ENCODE peak calls at places on chromosomes 7 and 10, in nine cellular contexts. One of them, this sample, is unnamed.

GRCh38 chr7:149662591-149663095 is 110.7 kb downstream of the ZNF467 start:
- DNase-seq in anterior cingulate cortex: peak; percentile 50
- DNase-seq in activated CD4-positive, alpha-beta T cell treated with anti-CD3 and anti-CD28 coated beads, Interleukin-2, amount 50 U/mL, for 24 hours: peak; percentile 36
- DNase-seq in non-pigmented ciliary epithelial cell: no peak
- DNase-seq in neuronal stem cell: peak; percentile 67
- DNase-seq in LoVo: peak; percentile 53
- DNase-seq in erythroblast: peak; percentile 79
- DNase-seq in nephron progenitor cell: peak; percentile 88
- DNase-seq in NCI-H1105 treated with DMSO at 0.1 percent for 48 hours: no peak
- DNase-seq in this sample: peak; percentile 95

GRCh38 chr7:131522325-131522920 is 34.0 kb downstream of the PODXL start:
- DNase-seq in erythroblast: no peak
- DNase-seq in anterior cingulate cortex: no peak
- DNase-seq in activated CD4-positive, alpha-beta T cell treated with anti-CD3 and anti-CD28 coated beads, Interleukin-2, amount 50 U/mL, for 24 hours: no peak
- DNase-seq in nephron progenitor cell: no peak
- DNase-seq in neuronal stem cell: no peak
- DNase-seq in LoVo: peak; percentile 70
- DNase-seq in NCI-H1105 treated with DMSO at 0.1 percent for 48 hours: no peak
- DNase-seq in non-pigmented ciliary epithelial cell: no peak
- DNase-seq in this sample: no peak

GRCh38 chr10:14025283-14025682 is 305.4 kb downstream of the FRMD4A start:
- DNase-seq in NCI-H1105 treated with DMSO at 0.1 percent for 48 hours: no peak
- DNase-seq in nephron progenitor cell: no peak
- DNase-seq in activated CD4-positive, alpha-beta T cell treated with anti-CD3 and anti-CD28 coated beads, Interleukin-2, amount 50 U/mL, for 24 hours: no peak
- DNase-seq in non-pigmented ciliary epithelial cell: no peak
- DNase-seq in anterior cingulate cortex: no peak
- DNase-seq in erythroblast: no peak
- DNase-seq in LoVo: no peak
- DNase-seq in neuronal stem cell: no peak
- DNase-seq in this sample: no peak

GRCh38 chr7:46745700-46746090 is 824.6 kb upstream of the IGFBP3 start:
- DNase-seq in NCI-H1105 treated with DMSO at 0.1 percent for 48 hours: no peak
- DNase-seq in anterior cingulate cortex: no peak
- DNase-seq in LoVo: no peak
- DNase-seq in activated CD4-positive, alpha-beta T cell treated with anti-CD3 and anti-CD28 coated beads, Interleukin-2, amount 50 U/mL, for 24 hours: no peak
- DNase-seq in non-pigmented ciliary epithelial cell: no peak
- DNase-seq in nephron progenitor cell: no peak
- DNase-seq in erythroblast: no peak
- DNase-seq in neuronal stem cell: no peak
- DNase-seq in this sample: no peak

GRCh38 chr7:2260820-2261219 is 18.8 kb downstream of the NUDT1 start:
- DNase-seq in neuronal stem cell: no peak
- DNase-seq in activated CD4-positive, alpha-beta T cell treated with anti-CD3 and anti-CD28 coated beads, Interleukin-2, amount 50 U/mL, for 24 hours: no peak
- DNase-seq in LoVo: peak; percentile 69
- DNase-seq in nephron progenitor cell: no peak
- DNase-seq in erythroblast: no peak
- DNase-seq in NCI-H1105 treated with DMSO at 0.1 percent for 48 hours: peak; percentile 69
- DNase-seq in non-pigmented ciliary epithelial cell: no peak
- DNase-seq in anterior cingulate cortex: no peak
- DNase-seq in this sample: no peak

GRCh38 chr7:158650821-158651225 is 53.8 kb downstream of the NCAPG2 start:
- DNase-seq in non-pigmented ciliary epithelial cell: peak; percentile 58
- DNase-seq in erythroblast: no peak
- DNase-seq in LoVo: no peak
- DNase-seq in nephron progenitor cell: no peak
- DNase-seq in neuronal stem cell: no peak
- DNase-seq in NCI-H1105 treated with DMSO at 0.1 percent for 48 hours: no peak
- DNase-seq in activated CD4-positive, alpha-beta T cell treated with anti-CD3 and anti-CD28 coated beads, Interleukin-2, amount 50 U/mL, for 24 hours: no peak
- DNase-seq in anterior cingulate cortex: no peak
- DNase-seq in this sample: no peak

GRCh38 chr10:6348091-6348862 is 145.5 kb downstream of the PFKFB3 start:
- DNase-seq in non-pigmented ciliary epithelial cell: no peak
- DNase-seq in LoVo: no peak
- DNase-seq in NCI-H1105 treated with DMSO at 0.1 percent for 48 hours: no peak
- DNase-seq in anterior cingulate cortex: no peak
- DNase-seq in neuronal stem cell: no peak
- DNase-seq in erythroblast: no peak
- DNase-seq in activated CD4-positive, alpha-beta T cell treated with anti-CD3 and anti-CD28 coated beads, Interleukin-2, amount 50 U/mL, for 24 hours: peak; percentile 45
- DNase-seq in nephron progenitor cell: no peak
- DNase-seq in this sample: no peak

GRCh38 chr10:124152139-124152780 is 58.9 kb upstream of the CHST15 start:
- DNase-seq in nephron progenitor cell: no peak
- DNase-seq in LoVo: peak; percentile 89
- DNase-seq in erythroblast: no peak
- DNase-seq in NCI-H1105 treated with DMSO at 0.1 percent for 48 hours: no peak
- DNase-seq in non-pigmented ciliary epithelial cell: no peak
- DNase-seq in activated CD4-positive, alpha-beta T cell treated with anti-CD3 and anti-CD28 coated beads, Interleukin-2, amount 50 U/mL, for 24 hours: no peak
- DNase-seq in anterior cingulate cortex: no peak
- DNase-seq in neuronal stem cell: no peak
- DNase-seq in this sample: no peak

GRCh38 chr10:82266438-82266837 is 391.4 kb downstream of the NRG3 start:
- DNase-seq in nephron progenitor cell: no peak
- DNase-seq in erythroblast: no peak
- DNase-seq in LoVo: no peak
- DNase-seq in NCI-H1105 treated with DMSO at 0.1 percent for 48 hours: no peak
- DNase-seq in neuronal stem cell: no peak
- DNase-seq in anterior cingulate cortex: no peak
- DNase-seq in non-pigmented ciliary epithelial cell: peak; percentile 28
- DNase-seq in activated CD4-positive, alpha-beta T cell treated with anti-CD3 and anti-CD28 coated beads, Interleukin-2, amount 50 U/mL, for 24 hours: no peak
- DNase-seq in this sample: no peak

This sample was measured in GM23338.